ENCODE peak calls at places on chromosomes 12 and 14, in seven cellular contexts. Y is AG09319; O is Ammon's horn; X is T-cell; M is central memory CD8-positive, alpha-beta T cell; E is hepatic stellate cell; Q is foreskin fibroblast. U is an unnamed sample.

GRCh38 chr12:113407931-113408585 is 4.4 kb upstream of the SDS start:
- DNase-seq in E (no peak), Q (peak; percentile 38), Y (no peak), X (no peak), M (no peak), O (peak; percentile 46), U (no peak)

GRCh38 chr12:63770375-63770774 is 9.3 kb upstream of the RXYLT1 start:
- DNase-seq in X (no peak), Y (no peak), Q (no peak), E (no peak), M (no peak), O (no peak), U (no peak)

GRCh38 chr14:61343991-61344405 is 22.6 kb downstream of the PRKCH start:
- DNase-seq in E (no peak), X (no peak), Y (no peak), Q (no peak), M (no peak), O (no peak), U (no peak)

GRCh38 chr14:77155083-77155482 is 13.5 kb upstream of the ZDHHC22 start:
- DNase-seq in O (no peak), X (no peak), Y (no peak), E (no peak), Q (no peak), M (no peak), U (no peak)

GRCh38 chr14:55245657-55246268 is 25.5 kb upstream of the FBXO34 start:
- DNase-seq in Y (no peak), Q (no peak), E (peak; percentile 13), O (no peak), X (peak; percentile 23), M (no peak), U (no peak)

GRCh38 chr12:52402873-52403510 is 3.1 kb downstream of the KRT82 start:
- DNase-seq in X (no peak), Q (no peak), Y (no peak), O (no peak), E (no peak), M (no peak), U (no peak)

GRCh38 chr12:288687-289086 is 26.1 kb upstream of the SLC6A13 start:
- DNase-seq in M (no peak), Q (no peak), X (no peak), Y (peak; percentile 5), O (peak; percentile 40), E (no peak), U (no peak)

GRCh38 chr12:112809684-112810083 is 18.1 kb downstream of the RPH3A start:
- DNase-seq in X (no peak), Y (no peak), Q (no peak), O (no peak), E (no peak), M (no peak), U (no peak)

GRCh38 chr12:31896514-31897039 is 62.6 kb upstream of the RESF1 start:
- DNase-seq in Y (no peak), X (peak; percentile 80), E (no peak), M (peak; percentile 61), O (no peak), Q (no peak), U (no peak)

GRCh38 chr14:91004987-91005386 is 55.5 kb downstream of the RPS6KA5 start:
- DNase-seq in Q (no peak), M (no peak), Y (no peak), X (no peak), E (no peak), O (no peak), U (no peak)

GRCh38 chr12:29616664-29617409 is 119.4 kb upstream of the OVCH1 start:
- DNase-seq in O (peak; percentile 49), E (peak; percentile 23), X (no peak), Y (no peak), Q (peak; percentile 88), M (no peak), U (no peak)